ENCODE peak calls at places on chromosomes 3 and 15, in eight cellular contexts. V is H7; T is WERI-Rb-1; P is IMR-90; W is H1; S is CD4-positive, alpha-beta memory T cell; B is uterus; M is CD4-positive, CD25-positive, alpha-beta regulatory T cell. Q is an unnamed sample. For H3K36me3 and H3K27me3, the result is how much of the 10 kb centered on the place peaks cover.

GRCh38 chr3:50478051-50478450 is 25.4 kb downstream of the CACNA2D2 start:
- DNase-seq in V (no peak), T (no peak), P (no peak), W (no peak), S (no peak), B (no peak), M (no peak), Q (no peak)

GRCh38 chr3:44712455-44713075 is at the start of gene ZNF502:
- DNase-seq in V (no peak), T (peak), P (peak), W (peak), S (peak), B (peak), M (peak), Q (peak)

GRCh38 chr3:52845691-52846426 is 11.0 kb upstream of the MUSTN1 start:
- DNase-seq in V (peak), T (peak), P (no peak), W (peak), S (no peak), B (no peak), M (no peak), Q (no peak)

GRCh38 chr3:152283492-152284381 is 15.0 kb downstream of the MBNL1 start:
- DNase-seq in V (no peak), T (no peak), P (no peak), W (no peak), S (no peak), B (no peak), M (no peak), Q (no peak)

GRCh38 chr3:32391643-32392529 is at the start of gene CMTM7:
- DNase-seq in V (peak), T (peak), P (peak), W (peak), S (peak), B (peak), M (peak), Q (peak)

GRCh38 chr3:124529826-124530571 is 200.3 kb upstream of the UMPS start:
- DNase-seq in V (peak), T (no peak), P (no peak), W (no peak), S (no peak), B (no peak), M (no peak), Q (peak)

GRCh38 chr3:49805367-49805782 is 2.3 kb downstream of the INKA1 start:
- DNase-seq in V (no peak), T (no peak), P (peak), W (no peak), S (no peak), B (peak), M (no peak), Q (peak)

GRCh38 chr3:77320514-77320913 is 280.6 kb downstream of the ROBO2 start:
- DNase-seq in V (no peak), T (no peak), P (peak), W (no peak), S (no peak), B (no peak), M (no peak), Q (no peak)

GRCh38 chr15:40252141-40252437 is 13.2 kb downstream of the PAK6 start:
- DNase-seq in V (no peak), T (no peak), P (no peak), W (peak), S (no peak), B (no peak), M (no peak), Q (no peak)

GRCh38 chr3:123870033-123870432 is 14.1 kb downstream of the MYLK start:
- DNase-seq in V (no peak), T (no peak), P (peak), W (no peak), S (no peak), B (no peak), M (no peak), Q (peak)

GRCh38 chr15:45648521-45649200 is 13.8 kb downstream of the SQOR start:
- DNase-seq in V (no peak), T (no peak), P (peak), W (no peak), S (no peak), B (no peak), M (no peak), Q (peak)

GRCh38 chr3:194871864-194872668 is 186.4 kb downstream of the FAM43A start:
- DNase-seq in V (no peak), T (peak), P (peak), W (no peak), S (no peak), B (no peak), M (no peak), Q (no peak)

GRCh38 chr3:126828306-126828705 is 124.3 kb downstream of the CHCHD6 start:
- DNase-seq in V (no peak), T (no peak), P (no peak), W (no peak), S (no peak), B (peak), M (no peak), Q (no peak)

GRCh38 chr15:34905047-34905446 is 64.5 kb downstream of the AQR start:
- DNase-seq in V (no peak), T (no peak), P (peak), W (no peak), S (no peak), B (no peak), M (no peak), Q (no peak)

GRCh38 chr3:53624467-53624866 is 130.1 kb downstream of the CACNA1D start:
- DNase-seq in V (no peak), T (no peak), P (no peak), W (no peak), S (no peak), B (no peak), M (no peak), Q (no peak)

GRCh38 chr3:166127969-166128368 is 290.7 kb upstream of the BCHE start:
- DNase-seq in V (no peak), T (no peak), P (no peak), W (no peak), S (no peak), B (no peak), M (no peak), Q (no peak)

GRCh38 chr15:66172339-66172980 is 81.1 kb downstream of the MEGF11 start:
- DNase-seq in V (no peak), T (peak), P (no peak), W (no peak), S (no peak), B (no peak), M (no peak), Q (no peak)

GRCh38 chr3:48845170-48845569 is 2.5 kb downstream of the PRKAR2A start:
- DNase-seq in V (peak), T (no peak), P (no peak), W (no peak), S (no peak), B (no peak), M (no peak), Q (no peak)

GRCh38 chr15:58369261-58369699 is 62.5 kb upstream of the LIPC start:
- DNase-seq in V (no peak), T (no peak), P (peak), W (no peak), S (no peak), B (no peak), M (peak), Q (peak)

GRCh38 chr3:6747017-6747416 is 113.9 kb upstream of the GRM7 start:
- DNase-seq in V (no peak), T (no peak), P (no peak), W (no peak), S (no peak), B (no peak), M (no peak), Q (no peak)

DNA sequence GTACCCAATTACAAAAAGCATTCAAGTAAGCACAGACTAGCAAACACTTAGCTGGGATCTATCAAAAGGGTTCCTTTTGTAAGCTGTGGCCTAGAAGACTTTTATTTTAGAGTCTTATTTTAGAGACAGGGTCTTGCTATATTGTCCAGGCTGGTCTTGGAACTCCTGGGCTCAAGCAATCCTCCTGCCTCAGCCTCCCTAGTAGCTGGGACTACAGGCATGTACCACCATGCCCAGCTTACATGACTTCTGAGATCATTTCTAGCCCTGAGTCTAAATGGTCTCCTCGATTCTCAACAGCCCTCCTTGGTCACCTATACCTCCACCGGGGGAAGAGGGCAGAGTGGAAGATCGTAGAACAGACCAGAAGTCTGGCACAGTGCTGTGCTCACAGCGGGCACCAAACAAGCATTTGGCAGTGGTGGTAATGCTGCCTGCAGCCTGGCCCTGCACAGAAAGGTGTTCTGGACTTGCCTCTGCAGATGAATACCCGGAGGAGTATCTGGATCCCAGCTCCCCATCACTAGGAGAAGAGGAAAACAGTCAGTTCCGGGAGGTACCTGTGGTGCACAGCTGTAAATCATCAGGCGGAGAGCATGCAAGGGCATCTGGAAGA is 2.4 kb downstream of the FAM219B start:
- DNase-seq in V (no peak), T (no peak), P (no peak), W (no peak), S (no peak), B (no peak), M (no peak), Q (no peak)
- H3K36me3 ChIP-seq in V (under half), T (half or more), P (under half), W (under half), S (under half), B (under half), M (under half), Q (half or more)

GRCh38 chr15:96470682-96471290 is 140.3 kb downstream of the NR2F2 start:
- DNase-seq in V (no peak), T (no peak), P (no peak), W (no peak), S (no peak), B (no peak), M (no peak), Q (no peak)
- H3K27me3 ChIP-seq in V (under half), T (half or more), P (under half), W (under half), S (under half), B (under half), M (under half), Q (under half)

GRCh38 chr15:88802991-88803240 is 320 bp upstream of the ACAN start:
- DNase-seq in V (no peak), T (peak), P (no peak), W (peak), S (no peak), B (no peak), M (no peak), Q (no peak)

GRCh38 chr15:88803920-88804247 is 648 bp downstream of the ACAN start:
- DNase-seq in V (no peak), T (no peak), P (no peak), W (no peak), S (no peak), B (no peak), M (no peak), Q (no peak)

GRCh38 chr15:88804257-88804656 is 1.0 kb downstream of the ACAN start:
- DNase-seq in V (peak), T (no peak), P (no peak), W (no peak), S (no peak), B (no peak), M (no peak), Q (no peak)

GRCh38 chr15:88803241-88803919 is at the start of gene ACAN:
- DNase-seq in V (peak), T (peak), P (no peak), W (peak), S (no peak), B (no peak), M (no peak), Q (no peak)

GRCh38 chr15:88802250-88802990 is 816 bp upstream of the ACAN start:
- DNase-seq in V (no peak), T (no peak), P (no peak), W (no peak), S (no peak), B (no peak), M (no peak), Q (no peak)
- H3K4me3 ChIP-seq in V (peak), T (peak), P (no peak), W (peak), S (no peak), B (no peak), M (no peak), Q (peak)

DNA sequence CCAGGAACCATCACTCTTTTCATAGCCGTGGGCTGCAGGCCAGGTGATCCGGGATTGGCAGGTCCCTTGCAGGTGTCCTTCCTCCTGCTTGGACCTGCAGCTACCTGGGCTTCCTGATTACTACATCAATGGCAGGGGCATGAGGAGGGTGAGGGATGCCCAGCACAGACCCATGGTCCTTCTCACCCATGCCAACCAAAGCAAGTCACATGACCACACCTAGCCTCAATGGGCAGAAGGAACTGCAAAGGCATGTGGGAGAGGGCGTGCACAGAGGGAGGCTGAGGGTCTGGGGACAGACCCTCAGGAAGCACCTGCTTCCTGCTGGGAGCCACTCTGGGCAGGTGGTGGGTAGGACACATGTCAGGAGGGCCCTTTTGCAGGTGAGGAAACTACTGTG is 105.2 kb downstream of the NUP210 start:
- DNase-seq in V (no peak), T (no peak), P (no peak), W (no peak), S (no peak), B (no peak), M (no peak), Q (no peak)
- H3K36me3 ChIP-seq in V (under half), T (half or more), P (under half), W (under half), S (half or more), B (under half), M (half or more), Q (under half)

DNA sequence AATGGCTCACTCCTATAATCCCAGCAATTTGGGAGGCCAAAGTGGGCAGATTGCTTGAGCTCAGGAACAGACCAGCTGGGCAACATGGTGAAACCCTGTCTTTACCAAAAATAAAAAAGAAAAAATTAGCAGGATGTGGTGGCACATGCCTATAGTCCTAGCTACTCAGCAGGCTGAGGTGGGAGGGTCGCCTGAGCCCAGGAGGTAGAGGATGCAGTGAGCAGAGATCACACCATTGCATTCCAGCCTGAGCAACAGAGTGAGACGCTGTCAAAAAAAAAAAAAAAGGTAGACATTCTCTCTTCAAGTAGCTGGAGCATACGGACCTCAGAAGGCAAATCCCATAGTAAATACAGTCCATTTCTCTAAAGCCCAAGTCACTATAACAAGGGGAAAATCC is 7.1 kb upstream of the C3orf80 start:
- DNase-seq in V (no peak), T (no peak), P (no peak), W (no peak), S (no peak), B (no peak), M (no peak), Q (no peak)
- H3K27me3 ChIP-seq in V (under half), T (under half), P (under half), W (under half), S (under half), B (under half), M (under half), Q (under half)

DNA sequence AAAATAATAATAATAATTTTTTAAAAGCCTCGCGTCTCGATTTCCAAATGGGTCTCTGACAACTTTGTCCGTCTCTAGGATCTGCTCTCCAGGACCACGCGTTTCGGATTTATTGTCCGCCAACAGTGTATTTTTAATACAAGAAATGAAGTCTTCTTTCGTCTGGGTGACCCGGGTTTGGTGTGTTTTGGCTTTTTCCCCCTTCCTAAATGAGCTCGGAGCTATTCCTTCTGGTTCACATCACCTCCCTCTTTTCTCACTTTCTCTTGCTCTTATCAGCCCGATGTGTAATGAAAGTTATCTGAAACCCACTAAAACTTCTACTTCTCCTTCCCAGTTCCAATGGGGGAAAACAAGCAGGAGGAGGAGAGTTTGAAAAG is 516.7 kb downstream of the MECOM start:
- DNase-seq in V (no peak), T (no peak), P (peak), W (no peak), S (no peak), B (no peak), M (no peak), Q (no peak)
- H3K4me3 ChIP-seq in V (peak), T (peak), P (peak), W (peak), S (no peak), B (peak), M (no peak), Q (peak)

GRCh38 chr3:141557961-141558706 is 71.3 kb downstream of the RASA2 start:
- DNase-seq in V (no peak), T (no peak), P (no peak), W (no peak), S (no peak), B (no peak), M (no peak), Q (no peak)
- H3K36me3 ChIP-seq in V (under half), T (under half), P (under half), W (under half), S (under half), B (under half), M (half or more), Q (under half)

DNA sequence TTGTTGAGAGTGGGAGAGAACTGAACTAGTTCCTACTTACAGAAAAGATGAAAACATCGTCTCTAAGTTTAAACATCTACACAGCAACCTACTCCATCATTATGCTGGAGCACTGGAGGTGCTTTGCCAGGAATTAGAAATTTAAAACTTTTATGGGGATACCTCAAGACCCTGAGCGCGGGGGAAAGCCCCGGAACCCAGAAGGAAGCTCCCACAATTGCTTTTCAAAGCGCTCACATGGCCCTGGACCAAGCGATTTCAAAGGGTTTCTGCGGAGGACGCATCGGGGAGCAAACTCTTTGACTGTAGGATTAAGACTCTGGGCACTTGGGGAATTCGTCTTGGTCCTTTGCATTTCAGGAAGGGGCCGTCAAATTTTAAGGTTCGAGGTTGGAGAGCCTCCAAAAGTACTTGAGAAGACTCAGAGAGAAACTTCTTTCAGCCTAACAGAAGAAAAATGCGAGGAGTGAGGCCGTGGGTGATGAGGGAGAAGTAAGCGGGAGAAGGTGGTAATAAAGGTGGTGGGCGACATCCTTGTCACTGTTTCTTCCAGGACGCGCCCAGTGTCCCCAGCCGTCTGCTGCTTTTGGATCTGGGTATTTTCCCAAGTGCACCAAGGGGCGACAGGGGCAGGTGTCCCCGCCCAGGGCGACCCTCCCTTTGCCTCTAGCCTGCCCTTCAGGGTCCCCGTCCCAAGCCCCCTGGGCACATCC is 591 bp downstream of the PROK2 start:
- DNase-seq in V (peak), T (no peak), P (no peak), W (no peak), S (no peak), B (no peak), M (no peak), Q (no peak)
- H3K27me3 ChIP-seq in V (half or more), T (under half), P (half or more), W (under half), S (under half), B (under half), M (under half), Q (under half)

Q was measured in MG63.